ENCODE peak calls at places on chromosome 15, in six cellular contexts. One of them, this sample, is unnamed.

GRCh38 chr15:65334586-65335231 is 30.2 kb downstream of the RNU5B-1 start:
- DNase-seq in BE2C: peak; percentile 78
- DNase-seq in CD14-positive monocyte: no peak
- DNase-seq in tibial artery: no peak
- DNase-seq in suprapubic skin: no peak
- DNase-seq in mesothelial cell of epicardium: no peak
- DNase-seq in this sample: no peak

GRCh38 chr15:29262738-29263137 is 6.9 kb downstream of the NSMCE3 start:
- DNase-seq in BE2C: no peak
- DNase-seq in CD14-positive monocyte: no peak
- DNase-seq in tibial artery: no peak
- DNase-seq in suprapubic skin: no peak
- DNase-seq in mesothelial cell of epicardium: no peak
- DNase-seq in this sample: no peak

GRCh38 chr15:66587749-66588148 is 22.0 kb upstream of the LCTL start:
- DNase-seq in BE2C: no peak
- DNase-seq in CD14-positive monocyte: no peak
- DNase-seq in tibial artery: no peak
- DNase-seq in suprapubic skin: no peak
- DNase-seq in mesothelial cell of epicardium: no peak
- DNase-seq in this sample: no peak

GRCh38 chr15:55343168-55343567 is 24.1 kb downstream of the PIGB start:
- DNase-seq in BE2C: peak; percentile 70
- DNase-seq in CD14-positive monocyte: no peak
- DNase-seq in tibial artery: no peak
- DNase-seq in suprapubic skin: no peak
- DNase-seq in mesothelial cell of epicardium: no peak
- DNase-seq in this sample: no peak

GRCh38 chr15:51736069-51736468 is 1.4 kb downstream of the LYSMD2 start:
- DNase-seq in BE2C: peak; percentile 39
- DNase-seq in CD14-positive monocyte: no peak
- DNase-seq in tibial artery: no peak
- DNase-seq in suprapubic skin: no peak
- DNase-seq in mesothelial cell of epicardium: no peak
- DNase-seq in this sample: no peak

GRCh38 chr15:38758001-38758400 is 193.4 kb upstream of the RASGRP1 start:
- DNase-seq in BE2C: no peak
- DNase-seq in CD14-positive monocyte: no peak
- DNase-seq in tibial artery: no peak
- DNase-seq in suprapubic skin: no peak
- DNase-seq in mesothelial cell of epicardium: no peak
- DNase-seq in this sample: no peak

GRCh38 chr15:86743283-86743903 is 663.7 kb downstream of the AGBL1 start:
- DNase-seq in BE2C: peak; percentile 61
- DNase-seq in CD14-positive monocyte: no peak
- DNase-seq in tibial artery: no peak
- DNase-seq in suprapubic skin: no peak
- DNase-seq in mesothelial cell of epicardium: peak; percentile 22
- DNase-seq in this sample: no peak

GRCh38 chr15:70512772-70513362 is 250.5 kb downstream of the UACA start:
- DNase-seq in BE2C: peak; percentile 57
- DNase-seq in CD14-positive monocyte: peak; percentile 81
- DNase-seq in tibial artery: no peak
- DNase-seq in suprapubic skin: no peak
- DNase-seq in mesothelial cell of epicardium: no peak
- DNase-seq in this sample: peak; percentile 44

GRCh38 chr15:69075467-69075866 is 61.0 kb downstream of the NOX5 start:
- DNase-seq in BE2C: no peak
- DNase-seq in CD14-positive monocyte: no peak
- DNase-seq in tibial artery: no peak
- DNase-seq in suprapubic skin: no peak
- DNase-seq in mesothelial cell of epicardium: no peak
- DNase-seq in this sample: no peak

GRCh38 chr15:64146885-64147681 is 4.4 kb upstream of the SNX22 start:
- DNase-seq in BE2C: peak; percentile 83
- DNase-seq in CD14-positive monocyte: no peak
- DNase-seq in tibial artery: no peak
- DNase-seq in suprapubic skin: peak; percentile 61
- DNase-seq in mesothelial cell of epicardium: no peak
- DNase-seq in this sample: no peak

GRCh38 chr15:52337198-52337853 is 41.7 kb upstream of the MYO5C start:
- DNase-seq in BE2C: no peak
- DNase-seq in CD14-positive monocyte: no peak
- DNase-seq in tibial artery: no peak
- DNase-seq in suprapubic skin: no peak
- DNase-seq in mesothelial cell of epicardium: no peak
- DNase-seq in this sample: no peak

GRCh38 chr15:65869954-65870871 is 922 bp downstream of the RAB11A start:
- DNase-seq in BE2C: peak; percentile 48
- DNase-seq in CD14-positive monocyte: no peak
- DNase-seq in tibial artery: peak; percentile 33
- DNase-seq in suprapubic skin: peak; percentile 81
- DNase-seq in mesothelial cell of epicardium: no peak
- DNase-seq in this sample: no peak

GRCh38 chr15:25700916-25701315 is 162.2 kb downstream of the ATP10A start:
- DNase-seq in BE2C: no peak
- DNase-seq in CD14-positive monocyte: no peak
- DNase-seq in tibial artery: no peak
- DNase-seq in suprapubic skin: peak; percentile 56
- DNase-seq in mesothelial cell of epicardium: no peak
- DNase-seq in this sample: peak; percentile 62

GRCh38 chr15:22936577-22937472 is 43.3 kb downstream of the CYFIP1 start:
- DNase-seq in BE2C: no peak
- DNase-seq in CD14-positive monocyte: no peak
- DNase-seq in tibial artery: no peak
- DNase-seq in suprapubic skin: no peak
- DNase-seq in mesothelial cell of epicardium: no peak
- DNase-seq in this sample: no peak

GRCh38 chr15:44500555-44500954 is 36.4 kb upstream of the EIF3J start:
- DNase-seq in BE2C: no peak
- DNase-seq in CD14-positive monocyte: no peak
- DNase-seq in tibial artery: no peak
- DNase-seq in suprapubic skin: no peak
- DNase-seq in mesothelial cell of epicardium: no peak
- DNase-seq in this sample: no peak

GRCh38 chr15:40927497-40928346 is 1.4 kb upstream of the DLL4 start:
- DNase-seq in BE2C: no peak
- DNase-seq in CD14-positive monocyte: no peak
- DNase-seq in tibial artery: no peak
- DNase-seq in suprapubic skin: no peak
- DNase-seq in mesothelial cell of epicardium: no peak
- DNase-seq in this sample: no peak

GRCh38 chr15:66865622-66866611 is 163.9 kb downstream of the SMAD6 start:
- DNase-seq in BE2C: no peak
- DNase-seq in CD14-positive monocyte: peak; percentile 86
- DNase-seq in tibial artery: no peak
- DNase-seq in suprapubic skin: peak; percentile 72
- DNase-seq in mesothelial cell of epicardium: no peak
- DNase-seq in this sample: peak; percentile 42

GRCh38 chr15:79091204-79091867 is 756 bp upstream of the RASGRF1 start:
- DNase-seq in BE2C: peak; percentile 61
- DNase-seq in CD14-positive monocyte: no peak
- DNase-seq in tibial artery: no peak
- DNase-seq in suprapubic skin: peak; percentile 68
- DNase-seq in mesothelial cell of epicardium: no peak
- DNase-seq in this sample: no peak

GRCh38 chr15:67076147-67076843 is 10.9 kb downstream of the SMAD3 start:
- DNase-seq in BE2C: no peak
- DNase-seq in CD14-positive monocyte: peak; percentile 75
- DNase-seq in tibial artery: no peak
- DNase-seq in suprapubic skin: no peak
- DNase-seq in mesothelial cell of epicardium: no peak
- DNase-seq in this sample: no peak

GRCh38 chr15:48493084-48493762 is 152.3 kb downstream of the FBN1 start:
- DNase-seq in BE2C: no peak
- DNase-seq in CD14-positive monocyte: no peak
- DNase-seq in tibial artery: no peak
- DNase-seq in suprapubic skin: no peak
- DNase-seq in mesothelial cell of epicardium: no peak
- DNase-seq in this sample: no peak

GRCh38 chr15:69729167-69729748 is 276.6 kb downstream of the RPLP1 start:
- DNase-seq in BE2C: peak; percentile 62
- DNase-seq in CD14-positive monocyte: no peak
- DNase-seq in tibial artery: no peak
- DNase-seq in suprapubic skin: no peak
- DNase-seq in mesothelial cell of epicardium: no peak
- DNase-seq in this sample: no peak

GRCh38 chr15:71572452-71573053 is 237.8 kb upstream of the NR2E3 start:
- DNase-seq in BE2C: no peak
- DNase-seq in CD14-positive monocyte: no peak
- DNase-seq in tibial artery: no peak
- DNase-seq in suprapubic skin: no peak
- DNase-seq in mesothelial cell of epicardium: no peak
- DNase-seq in this sample: no peak

GRCh38 chr15:51382787-51383186 is 41.3 kb downstream of the GLDN start:
- DNase-seq in BE2C: peak; percentile 66
- DNase-seq in CD14-positive monocyte: no peak
- DNase-seq in tibial artery: no peak
- DNase-seq in suprapubic skin: no peak
- DNase-seq in mesothelial cell of epicardium: no peak
- DNase-seq in this sample: no peak

GRCh38 chr15:68843425-68844311 is 23.0 kb upstream of the ANP32A start:
- DNase-seq in BE2C: peak; percentile 37
- DNase-seq in CD14-positive monocyte: no peak
- DNase-seq in tibial artery: no peak
- DNase-seq in suprapubic skin: no peak
- DNase-seq in mesothelial cell of epicardium: no peak
- DNase-seq in this sample: no peak

GRCh38 chr15:50058231-50058630 is 60.8 kb downstream of the ATP8B4 start:
- DNase-seq in BE2C: no peak
- DNase-seq in CD14-positive monocyte: no peak
- DNase-seq in tibial artery: no peak
- DNase-seq in suprapubic skin: no peak
- DNase-seq in mesothelial cell of epicardium: no peak
- DNase-seq in this sample: no peak

GRCh38 chr15:41854443-41854842 is 15.8 kb downstream of the PLA2G4B start:
- DNase-seq in BE2C: no peak
- DNase-seq in CD14-positive monocyte: no peak
- DNase-seq in tibial artery: no peak
- DNase-seq in suprapubic skin: no peak
- DNase-seq in mesothelial cell of epicardium: no peak
- DNase-seq in this sample: no peak

GRCh38 chr15:51227967-51228783 is 110.2 kb downstream of the CYP19A1 start:
- DNase-seq in BE2C: peak; percentile 42
- DNase-seq in CD14-positive monocyte: peak; percentile 69
- DNase-seq in tibial artery: peak; percentile 30
- DNase-seq in suprapubic skin: no peak
- DNase-seq in mesothelial cell of epicardium: no peak
- DNase-seq in this sample: no peak

GRCh38 chr15:64282701-64283100 is 73.3 kb downstream of the CSNK1G1 start:
- DNase-seq in BE2C: no peak
- DNase-seq in CD14-positive monocyte: no peak
- DNase-seq in tibial artery: no peak
- DNase-seq in suprapubic skin: no peak
- DNase-seq in mesothelial cell of epicardium: no peak
- DNase-seq in this sample: no peak

GRCh38 chr15:74242296-74242929 is 6.3 kb downstream of the CCDC33 start:
- DNase-seq in BE2C: peak; percentile 57
- DNase-seq in CD14-positive monocyte: no peak
- DNase-seq in tibial artery: no peak
- DNase-seq in suprapubic skin: no peak
- DNase-seq in mesothelial cell of epicardium: no peak
- DNase-seq in this sample: no peak
- TF ChIP-seq CTCF in BE2C: no peak
- TF ChIP-seq CTCF in CD14-positive monocyte: no peak
- TF ChIP-seq CTCF in tibial artery: no peak
- TF ChIP-seq CTCF in suprapubic skin: no peak
- TF ChIP-seq CTCF in mesothelial cell of epicardium: no peak
- TF ChIP-seq CTCF in this sample: no peak

DNA sequence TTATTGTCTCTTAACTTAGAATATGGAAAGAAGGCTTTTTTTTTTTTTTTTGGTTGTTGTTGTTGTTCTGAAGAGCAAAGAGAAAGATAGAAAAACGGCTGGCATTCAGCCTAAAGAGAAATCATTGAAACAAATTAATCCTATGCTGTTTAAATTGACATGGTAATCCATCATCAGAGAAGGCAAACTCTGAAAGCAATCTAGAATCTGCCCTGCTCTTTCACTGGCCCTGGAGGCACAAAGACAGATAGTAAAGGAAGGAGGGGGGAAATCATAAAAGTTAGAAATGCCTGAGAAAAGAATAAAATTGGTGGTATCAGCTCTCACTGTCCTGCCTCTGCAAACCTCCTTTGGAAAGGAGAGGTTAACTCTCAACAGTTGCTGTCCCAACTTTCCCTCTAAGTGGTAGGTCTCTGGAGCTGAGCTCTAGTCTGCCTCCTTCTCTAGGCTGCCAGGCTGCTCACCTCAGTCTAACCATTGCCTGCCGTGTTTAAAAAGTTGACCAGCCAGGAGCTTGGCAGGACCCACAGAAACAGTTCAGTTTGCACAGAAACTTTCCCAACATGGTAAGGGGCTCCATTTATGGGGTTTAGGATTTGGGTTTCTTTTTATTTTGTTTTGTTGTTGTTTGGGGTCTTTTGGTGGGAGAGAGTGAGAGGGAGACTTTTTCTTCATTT is 13.4 kb upstream of the NR2F2 start:
- DNase-seq in BE2C: no peak
- DNase-seq in CD14-positive monocyte: no peak
- DNase-seq in tibial artery: no peak
- DNase-seq in suprapubic skin: no peak
- DNase-seq in mesothelial cell of epicardium: no peak
- DNase-seq in this sample: no peak
- TF ChIP-seq CTCF in BE2C: no peak
- TF ChIP-seq CTCF in CD14-positive monocyte: no peak
- TF ChIP-seq CTCF in tibial artery: no peak
- TF ChIP-seq CTCF in suprapubic skin: no peak
- TF ChIP-seq CTCF in mesothelial cell of epicardium: no peak
- TF ChIP-seq CTCF in this sample: no peak

DNA sequence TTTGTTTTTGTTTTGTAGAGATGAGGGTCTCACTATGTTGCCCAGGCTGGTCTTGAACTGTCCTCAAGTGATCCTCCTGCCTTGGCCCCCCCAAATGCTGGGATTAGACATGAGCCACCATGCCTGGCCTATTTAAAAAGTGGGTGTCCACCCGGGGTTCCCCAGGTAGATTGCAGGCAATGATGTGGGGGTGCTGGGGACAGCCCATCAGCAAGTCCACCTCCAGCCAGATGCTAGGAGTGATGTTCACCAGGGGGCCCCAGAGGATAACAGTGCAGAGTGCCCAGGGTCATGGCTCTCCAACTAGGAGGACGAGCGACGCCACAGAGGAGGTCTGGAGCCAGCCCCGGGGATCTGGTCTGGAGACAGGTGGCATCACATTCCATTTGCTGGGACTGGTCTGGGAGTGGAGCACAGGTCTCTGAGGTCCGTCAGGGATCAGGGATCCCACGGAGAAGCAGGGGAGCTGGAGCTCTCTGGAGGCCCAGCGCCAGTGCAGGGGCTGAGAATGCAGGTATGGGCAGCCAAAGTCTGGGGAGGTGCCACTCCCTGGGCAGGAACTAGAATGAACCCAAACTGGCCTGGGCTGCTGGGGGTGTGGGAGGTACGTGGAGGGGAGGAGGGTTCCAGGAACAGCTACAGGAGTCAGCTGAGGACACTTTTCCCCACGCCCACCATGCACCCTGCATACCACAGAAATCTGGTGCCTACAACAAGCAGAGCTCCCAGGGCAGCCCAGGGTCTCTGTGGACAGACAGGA is 51.2 kb upstream of the PCSK6 start:
- DNase-seq in BE2C: peak; percentile 55
- DNase-seq in CD14-positive monocyte: no peak
- DNase-seq in tibial artery: no peak
- DNase-seq in suprapubic skin: no peak
- DNase-seq in mesothelial cell of epicardium: no peak
- DNase-seq in this sample: no peak
- TF ChIP-seq CTCF in BE2C: peak; percentile 46
- TF ChIP-seq CTCF in CD14-positive monocyte: no peak
- TF ChIP-seq CTCF in tibial artery: no peak
- TF ChIP-seq CTCF in suprapubic skin: no peak
- TF ChIP-seq CTCF in mesothelial cell of epicardium: no peak
- TF ChIP-seq CTCF in this sample: no peak

GRCh38 chr15:93289951-93290350 is 200.9 kb upstream of the RGMA start:
- DNase-seq in BE2C: no peak
- DNase-seq in CD14-positive monocyte: no peak
- DNase-seq in tibial artery: no peak
- DNase-seq in suprapubic skin: no peak
- DNase-seq in mesothelial cell of epicardium: no peak
- DNase-seq in this sample: no peak
- TF ChIP-seq CTCF in BE2C: no peak
- TF ChIP-seq CTCF in CD14-positive monocyte: no peak
- TF ChIP-seq CTCF in tibial artery: no peak
- TF ChIP-seq CTCF in suprapubic skin: no peak
- TF ChIP-seq CTCF in mesothelial cell of epicardium: no peak
- TF ChIP-seq CTCF in this sample: no peak